ENCODE peak calls at places on chromosomes 3 and 15, in four cellular contexts. K is cerebellum, S is activated T-helper 1 cell treated with Interleukin-2 at 50 U/mL for 16 hours, T is brain microvascular endothelial cell. C is an unnamed sample.
A peak's percentile ranks its signal among the peaks of the same experiment; 100 is the strongest.

GRCh38 chr15:77029166-77030041 is 34.5 kb downstream of the PSTPIP1 start:
- DNase-seq in K (no peak), S (no peak), T (no peak), C (no peak)

GRCh38 chr3:69948246-69948862 is 51.2 kb upstream of the SAMMSON start:
- DNase-seq in K (no peak), S (no peak), T (peak; percentile 30), C (no peak)

GRCh38 chr15:76057332-76058000 is 2.3 kb upstream of the TMEM266 start:
- DNase-seq in K (peak; percentile 60), S (no peak), T (peak; percentile 16), C (no peak)

GRCh38 chr3:45870099-45870498 is 16.2 kb upstream of the CCR9 start:
- DNase-seq in K (no peak), S (peak; percentile 48), T (no peak), C (peak; percentile 74)

GRCh38 chr15:40010681-40011080 is 28.3 kb downstream of the SRP14 start:
- DNase-seq in K (no peak), S (no peak), T (peak; percentile 53), C (no peak)

GRCh38 chr15:31091531-31091930 is 10.0 kb downstream of the TRPM1 start:
- DNase-seq in K (no peak), S (no peak), T (peak; percentile 93), C (no peak)

GRCh38 chr15:29046946-29047345 is 161.2 kb downstream of the APBA2 start:
- DNase-seq in K (no peak), S (no peak), T (no peak), C (no peak)

GRCh38 chr15:75030023-75030413 is 6.6 kb downstream of the PPCDC start:
- DNase-seq in K (no peak), S (no peak), T (no peak), C (no peak)

GRCh38 chr3:152658977-152659376 is 176.0 kb upstream of the P2RY1 start:
- DNase-seq in K (no peak), S (no peak), T (no peak), C (no peak)

GRCh38 chr3:143538577-143538981 is 309.7 kb downstream of the SLC9A9 start:
- DNase-seq in K (peak; percentile 2), S (no peak), T (peak; percentile 49), C (no peak)

GRCh38 chr3:15319575-15319974 is 12.8 kb downstream of the SH3BP5 start:
- DNase-seq in K (no peak), S (no peak), T (peak; percentile 15), C (no peak)

GRCh38 chr3:157128771-157129671 is 30.9 kb downstream of the CCNL1 start:
- DNase-seq in K (no peak), S (peak; percentile 32), T (peak; percentile 57), C (peak; percentile 24)

GRCh38 chr3:10352146-10352911 is 31.4 kb upstream of the SEC13 start:
- DNase-seq in K (no peak), S (no peak), T (peak; percentile 95), C (no peak)

GRCh38 chr15:100783296-100783695 is 96.3 kb upstream of the ALDH1A3 start:
- DNase-seq in K (no peak), S (no peak), T (no peak), C (no peak)

GRCh38 chr15:72554471-72555425 is 80.6 kb downstream of the ARIH1 start:
- DNase-seq in K (no peak), S (no peak), T (peak; percentile 94), C (no peak)

GRCh38 chr3:174337227-174337626 is 521.9 kb upstream of the NAALADL2 start:
- DNase-seq in K (no peak), S (no peak), T (no peak), C (no peak)

GRCh38 chr15:74203914-74204431 is 1.4 kb upstream of the STRA6 start:
- DNase-seq in K (no peak), S (no peak), T (peak; percentile 74), C (no peak)

GRCh38 chr15:59138243-59138642 is 33.3 kb downstream of the CCNB2 start:
- DNase-seq in K (no peak), S (peak; percentile 37), T (peak; percentile 41), C (peak; percentile 27)

GRCh38 chr15:37733628-37734027 is 200.8 kb upstream of the TMCO5A start:
- DNase-seq in K (no peak), S (no peak), T (no peak), C (no peak)

GRCh38 chr15:41499109-41499851 is 5.6 kb downstream of the ITPKA start:
- DNase-seq in K (no peak), S (no peak), T (no peak), C (no peak)

GRCh38 chr3:20574746-20575145 is 388.7 kb upstream of the SGO1 start:
- DNase-seq in K (no peak), S (no peak), T (peak; percentile 83), C (no peak)

GRCh38 chr15:73239564-73240208 is 129.1 kb downstream of the HCN4 start:
- DNase-seq in K (no peak), S (no peak), T (peak; percentile 6), C (no peak)

GRCh38 chr15:30929064-30929669 is 25.5 kb downstream of the FAN1 start:
- DNase-seq in K (no peak), S (no peak), T (no peak), C (no peak)

GRCh38 chr15:64851503-64851840 is 9.8 kb downstream of the PLEKHO2 start:
- DNase-seq in K (no peak), S (no peak), T (peak; percentile 77), C (no peak)

GRCh38 chr3:127710473-127710941 is 37.8 kb downstream of the ABTB1 start:
- DNase-seq in K (no peak), S (no peak), T (no peak), C (no peak)

GRCh38 chr15:52784799-52785671 is 5.1 kb downstream of the ONECUT1 start:
- DNase-seq in K (no peak), S (no peak), T (no peak), C (no peak)

GRCh38 chr3:156135921-156136655 is 15.7 kb downstream of the KCNAB1 start:
- DNase-seq in K (no peak), S (no peak), T (no peak), C (no peak)

GRCh38 chr15:68617001-68617400 is 38.2 kb downstream of the CORO2B start:
- DNase-seq in K (no peak), S (no peak), T (no peak), C (no peak)

GRCh38 chr3:51434746-51435323 is 43.8 kb downstream of the RBM15B start:
- DNase-seq in K (peak; percentile 79), S (peak; percentile 1), T (peak; percentile 31), C (peak; percentile 5)

GRCh38 chr3:177538064-177538742 is 340.9 kb upstream of the TBL1XR1 start:
- DNase-seq in K (peak; percentile 77), S (no peak), T (peak; percentile 52), C (no peak)

GRCh38 chr15:90221251-90221900 is 12.4 kb downstream of the CIB1 start:
- DNase-seq in K (peak; percentile 61), S (no peak), T (peak; percentile 71), C (no peak)

GRCh38 chr3:156772588-156773206 is 53.5 kb upstream of the LEKR1 start:
- DNase-seq in K (no peak), S (no peak), T (no peak), C (no peak)

GRCh38 chr15:70892912-70893560 is 410 bp downstream of the LRRC49 start:
- DNase-seq in K (peak; percentile 63), S (no peak), T (peak; percentile 66), C (no peak)

C was measured in effector memory CD4-positive, alpha-beta T cell.